ENCODE peak calls at places on chromosomes 2 and 18, in four cellular contexts. D is K562, F is WTC11, Z is HepG2. W is an unnamed sample.

GRCh38 chr18:31497711-31498449 is at the start of gene DSG2:
- DNase-seq in F (peak; percentile 90), Z (peak; percentile 43), D (peak; percentile 83), W (peak; percentile 91)

GRCh38 chr2:60079562-60079961 is 473.9 kb downstream of the BCL11A start:
- DNase-seq in D (no peak), Z (no peak), F (no peak), W (no peak)

GRCh38 chr2:20868377-20868776 is 45.5 kb upstream of the LDAH start:
- DNase-seq in Z (no peak), D (no peak), F (no peak), W (no peak)

GRCh38 chr2:2026252-2026831 is 282.0 kb upstream of the PXDN start:
- DNase-seq in F (no peak), D (no peak), Z (peak; percentile 12), W (no peak)

GRCh38 chr2:85457877-85458316 is 39.4 kb downstream of the SH2D6 start:
- DNase-seq in F (no peak), D (no peak), Z (no peak), W (no peak)

GRCh38 chr2:196479350-196479749 is 160.2 kb upstream of the CCDC150 start:
- DNase-seq in D (no peak), Z (no peak), F (no peak), W (no peak)

GRCh38 chr2:45734952-45735351 is 83.5 kb downstream of the PRKCE start:
- DNase-seq in D (no peak), F (no peak), Z (no peak), W (no peak)

GRCh38 chr18:654601-655000 is 2.9 kb upstream of the TYMS start:
- DNase-seq in F (no peak), Z (no peak), D (no peak), W (no peak)

GRCh38 chr2:99035920-99036319 is 99.9 kb upstream of the CRACDL start:
- DNase-seq in Z (no peak), F (no peak), D (no peak), W (no peak)

GRCh38 chr2:57882895-57883515 is 163.6 kb upstream of the VRK2 start:
- DNase-seq in F (no peak), Z (no peak), D (no peak), W (no peak)

GRCh38 chr2:66275984-66276383 is 158.9 kb upstream of the MEIS1 start:
- DNase-seq in D (no peak), Z (no peak), F (no peak), W (no peak)

GRCh38 chr2:237511885-237512405 is 24.9 kb downstream of the MLPH start:
- DNase-seq in F (no peak), Z (no peak), D (no peak), W (no peak)

GRCh38 chr2:179031731-179032408 is 18.1 kb downstream of the CCDC141 start:
- DNase-seq in Z (no peak), D (no peak), F (no peak), W (no peak)

GRCh38 chr2:950627-950992 is at the start of gene SNTG2:
- DNase-seq in D (peak; percentile 32), F (peak; percentile 66), Z (no peak), W (peak; percentile 80)

GRCh38 chr2:152491139-152491472 is 156.1 kb downstream of the FMNL2 start:
- DNase-seq in Z (no peak), D (no peak), F (no peak), W (no peak)
- TF ChIP-seq ELF4 in Z (no peak), D (no peak), F (no peak), W (no peak)

DNA sequence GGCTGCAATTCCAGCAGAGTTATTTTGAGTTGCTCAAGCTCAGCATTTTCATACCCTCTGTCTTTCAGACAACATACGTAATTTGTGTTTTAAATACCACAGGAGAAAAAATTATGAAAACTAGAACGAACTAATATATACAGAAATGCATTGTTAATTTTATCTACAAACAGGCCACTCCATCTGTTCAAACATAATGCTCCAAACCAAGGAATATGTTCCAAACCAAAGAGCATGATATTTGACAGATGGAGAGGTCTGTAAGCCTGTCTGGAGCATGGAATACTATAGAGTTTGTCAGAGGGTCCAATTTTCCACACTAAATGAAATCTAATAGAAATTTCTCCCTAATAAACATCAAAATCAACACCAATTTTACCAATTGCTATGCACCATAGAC is 536.2 kb upstream of the FSIP2 start:
- DNase-seq in D (no peak), Z (no peak), F (no peak), W (no peak)
- TF ChIP-seq SP1 in D (no peak), Z (no peak), F (no peak), W (no peak)

DNA sequence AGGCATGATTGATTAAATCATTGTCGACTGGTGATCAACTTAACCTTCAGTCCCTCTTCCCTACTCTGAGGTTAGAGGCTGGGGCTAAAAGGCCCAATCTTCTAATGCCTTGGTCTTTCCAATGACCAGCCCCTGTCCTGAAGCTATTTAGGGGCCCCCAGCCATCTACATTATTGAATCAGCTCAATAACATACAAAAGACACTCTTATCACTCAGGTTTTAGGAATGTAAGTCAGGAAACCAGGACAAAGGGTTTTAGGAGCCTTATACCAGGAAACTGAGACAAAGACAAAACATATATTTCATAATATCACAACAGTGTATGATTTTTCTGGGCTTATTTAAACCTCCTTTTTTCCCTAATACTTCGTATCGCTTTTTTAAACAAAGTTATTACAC is 198.6 kb downstream of the RNF152 start:
- DNase-seq in F (no peak), Z (no peak), D (no peak), W (no peak)
- TF ChIP-seq ELF4 in F (no peak), Z (no peak), D (no peak), W (no peak)

GRCh38 chr2:122866095-122866494 is 1110.6 kb downstream of the TSN start:
- DNase-seq in D (no peak), F (no peak), Z (no peak), W (no peak)

GRCh38 chr2:122873951-122874350 is 1118.5 kb downstream of the TSN start:
- DNase-seq in Z (no peak), D (no peak), F (no peak), W (no peak)

GRCh38 chr2:122864728-122865127 is 1109.3 kb downstream of the TSN start:
- DNase-seq in F (no peak), D (no peak), Z (no peak), W (no peak)

GRCh38 chr2:122863516-122863915 is 1108.1 kb downstream of the TSN start:
- DNase-seq in F (no peak), D (no peak), Z (no peak), W (no peak)

GRCh38 chr2:122868626-122869275 is 1113.3 kb downstream of the TSN start:
- DNase-seq in F (no peak), D (no peak), Z (no peak), W (no peak)
- TF ChIP-seq SP1 in F (no peak), D (no peak), Z (no peak), W (no peak)

GRCh38 chr2:17273066-17273465 is 245.2 kb downstream of the RAD51AP2 start:
- DNase-seq in Z (no peak), D (no peak), F (no peak), W (no peak)
- TF ChIP-seq ELF4 in Z (no peak), D (no peak), F (no peak), W (no peak)

GRCh38 chr18:34760444-34760843 is 50.3 kb downstream of the DTNA start:
- DNase-seq in D (no peak), Z (no peak), F (no peak), W (no peak)
- TF ChIP-seq SP1 in D (no peak), Z (no peak), F (no peak), W (no peak)

W was measured in HEK293T.